ENCODE peak calls at places on chromosome 17, in eight cellular contexts. X is M059J; D is NCI-H1092 treated with DMSO at 0.1 percent for 48 hours; G is AG04450; B is activated CD8-positive, alpha-beta T cell treated with anti-CD3 and anti-CD28 coated beads for 36 hours; M is HFFc6; R is stimulated activated CD8-positive, alpha-beta memory T cell treated with anti-CD3 and anti-CD28 coated beads, Interleukin-2, amount 100 ng/mL, for 1 hour; L is activated naive CD4-positive, alpha-beta T cell treated with anti-CD3 and anti-CD28 coated beads for 36 hours. E is an unnamed sample.

GRCh38 chr17:39197380-39198185 is at the start of gene CACNB1:
- DNase-seq in X (peak), D (peak), G (peak), B (peak), M (peak), R (peak), L (peak), E (peak)

GRCh38 chr17:28519236-28519635 is 13.1 kb downstream of the FOXN1 start:
- DNase-seq in X (no peak), D (no peak), G (no peak), B (no peak), M (no peak), R (no peak), L (no peak), E (no peak)

GRCh38 chr17:57215317-57215716 is 41.0 kb upstream of the MSI2 start:
- DNase-seq in X (peak), D (no peak), G (no peak), B (no peak), M (peak), R (no peak), L (no peak), E (no peak)

GRCh38 chr17:42779942-42780815 is at the start of gene WNK4:
- DNase-seq in X (peak), D (no peak), G (no peak), B (no peak), M (peak), R (no peak), L (no peak), E (no peak)

GRCh38 chr17:80952291-80952690 is 39.4 kb upstream of the CHMP6 start:
- DNase-seq in X (no peak), D (no peak), G (no peak), B (no peak), M (no peak), R (no peak), L (no peak), E (no peak)

GRCh38 chr17:22512057-22512456 is 819.7 kb downstream of the KCNJ18 start:
- DNase-seq in X (no peak), D (no peak), G (no peak), B (no peak), M (no peak), R (no peak), L (no peak), E (no peak)

GRCh38 chr17:43027091-43028032 is 2.3 kb downstream of the RND2 start:
- DNase-seq in X (no peak), D (no peak), G (no peak), B (no peak), M (no peak), R (no peak), L (no peak), E (no peak)

GRCh38 chr17:69344939-69345338 is 18.0 kb upstream of the ABCA5 start:
- DNase-seq in X (no peak), D (no peak), G (no peak), B (no peak), M (no peak), R (no peak), L (no peak), E (no peak)

GRCh38 chr17:61903251-61903650 is 24.5 kb downstream of the INTS2 start:
- DNase-seq in X (no peak), D (no peak), G (no peak), B (no peak), M (no peak), R (no peak), L (no peak), E (no peak)

GRCh38 chr17:43767053-43767712 is 8.6 kb upstream of the SOST start:
- DNase-seq in X (no peak), D (no peak), G (no peak), B (no peak), M (no peak), R (no peak), L (no peak), E (no peak)

GRCh38 chr17:67238976-67239375 is 6.0 kb downstream of the HELZ start:
- DNase-seq in X (no peak), D (no peak), G (no peak), B (no peak), M (no peak), R (no peak), L (no peak), E (no peak)

GRCh38 chr17:11150946-11151345 is 90.1 kb upstream of the SHISA6 start:
- DNase-seq in X (no peak), D (no peak), G (no peak), B (no peak), M (no peak), R (no peak), L (no peak), E (no peak)

GRCh38 chr17:6286239-6286638 is 148.7 kb downstream of the AIPL1 start:
- DNase-seq in X (no peak), D (no peak), G (no peak), B (peak), M (no peak), R (no peak), L (peak), E (no peak)

GRCh38 chr17:65559802-65560627 is 1.4 kb downstream of the AXIN2 start:
- DNase-seq in X (no peak), D (peak), G (no peak), B (no peak), M (no peak), R (no peak), L (peak), E (no peak)

GRCh38 chr17:35944151-35944550 is 638 bp upstream of the LYZL6 start:
- DNase-seq in X (peak), D (no peak), G (no peak), B (no peak), M (no peak), R (no peak), L (no peak), E (no peak)

GRCh38 chr17:65434878-65435277 is 126.6 kb downstream of the AXIN2 start:
- DNase-seq in X (peak), D (no peak), G (no peak), B (no peak), M (no peak), R (no peak), L (no peak), E (no peak)

GRCh38 chr17:5781236-5781927 is 197.1 kb upstream of the NLRP1 start:
- DNase-seq in X (no peak), D (no peak), G (no peak), B (no peak), M (no peak), R (no peak), L (no peak), E (no peak)

GRCh38 chr17:82674656-82675475 is 23.6 kb downstream of the RAB40B start:
- DNase-seq in X (no peak), D (no peak), G (no peak), B (no peak), M (no peak), R (no peak), L (no peak), E (no peak)

GRCh38 chr17:44636562-44636961 is 19.7 kb upstream of the MEIOC start:
- DNase-seq in X (peak), D (peak), G (peak), B (no peak), M (peak), R (no peak), L (no peak), E (peak)

GRCh38 chr17:2253768-2254406 is 49.7 kb downstream of the SMG6 start:
- DNase-seq in X (no peak), D (no peak), G (no peak), B (peak), M (no peak), R (no peak), L (peak), E (no peak)

GRCh38 chr17:38980455-38981217 is 13.4 kb upstream of the FBXO47 start:
- DNase-seq in X (peak), D (no peak), G (no peak), B (no peak), M (peak), R (no peak), L (no peak), E (peak)

GRCh38 chr17:10768766-10769383 is 35.0 kb downstream of the TMEM238L start:
- DNase-seq in X (no peak), D (no peak), G (no peak), B (no peak), M (no peak), R (no peak), L (no peak), E (no peak)

GRCh38 chr17:2954898-2955445 is 108.4 kb downstream of the OR1D5 start:
- DNase-seq in X (peak), D (no peak), G (peak), B (no peak), M (peak), R (no peak), L (peak), E (no peak)

GRCh38 chr17:17048106-17048505 is 5.8 kb downstream of the MPRIP start:
- DNase-seq in X (no peak), D (no peak), G (no peak), B (no peak), M (no peak), R (no peak), L (no peak), E (no peak)

GRCh38 chr17:28282596-28282995 is 36.4 kb upstream of the TMEM97 start:
- DNase-seq in X (peak), D (no peak), G (peak), B (no peak), M (peak), R (no peak), L (no peak), E (no peak)

GRCh38 chr17:73478768-73479424 is 165.3 kb downstream of the SDK2 start:
- DNase-seq in X (no peak), D (no peak), G (no peak), B (no peak), M (no peak), R (no peak), L (no peak), E (no peak)

GRCh38 chr17:82565551-82565950 is 46.0 kb downstream of the FOXK2 start:
- DNase-seq in X (no peak), D (no peak), G (no peak), B (no peak), M (no peak), R (no peak), L (no peak), E (no peak)

GRCh38 chr17:21377821-21378396 is 1.8 kb downstream of the KCNJ12 start:
- DNase-seq in X (no peak), D (no peak), G (no peak), B (no peak), M (no peak), R (no peak), L (no peak), E (no peak)

GRCh38 chr17:1644493-1645206 is 882 bp downstream of the SCARF1 start:
- DNase-seq in X (peak), D (no peak), G (no peak), B (peak), M (peak), R (no peak), L (peak), E (no peak)

GRCh38 chr17:48491527-48492273 is 39.1 kb downstream of the HOXB1 start:
- DNase-seq in X (no peak), D (no peak), G (no peak), B (peak), M (no peak), R (no peak), L (no peak), E (no peak)

GRCh38 chr17:77948690-77949114 is 9.8 kb upstream of the TNRC6C start:
- DNase-seq in X (peak), D (no peak), G (peak), B (no peak), M (peak), R (no peak), L (no peak), E (peak)

GRCh38 chr17:1727876-1728630 is 3.5 kb downstream of the WDR81 start:
- DNase-seq in X (no peak), D (no peak), G (no peak), B (no peak), M (no peak), R (no peak), L (no peak), E (no peak)

GRCh38 chr17:77325537-77325825 is 184.7 kb downstream of the SEC14L1 start:
- DNase-seq in X (no peak), D (no peak), G (no peak), B (no peak), M (no peak), R (no peak), L (no peak), E (no peak)

GRCh38 chr17:35254107-35254802 is 11.4 kb downstream of the SLFN5 start:
- DNase-seq in X (peak), D (no peak), G (peak), B (no peak), M (peak), R (no peak), L (no peak), E (peak)

GRCh38 chr17:50026901-50027638 is 28.8 kb upstream of the ITGA3 start:
- DNase-seq in X (peak), D (peak), G (no peak), B (peak), M (peak), R (peak), L (peak), E (peak)

GRCh38 chr17:30302241-30302640 is 10.5 kb upstream of the BLMH start:
- DNase-seq in X (peak), D (no peak), G (no peak), B (no peak), M (no peak), R (no peak), L (no peak), E (no peak)

GRCh38 chr17:81737947-81738800 is 26.1 kb downstream of the SLC25A10 start:
- DNase-seq in X (no peak), D (no peak), G (no peak), B (no peak), M (no peak), R (no peak), L (no peak), E (no peak)

GRCh38 chr17:68491381-68491849 is 20.8 kb upstream of the PRKAR1A start:
- DNase-seq in X (no peak), D (no peak), G (no peak), B (no peak), M (no peak), R (no peak), L (no peak), E (no peak)